ENCODE peak calls at places on chromosome 2, in four cellular contexts. R is AG04450, B is mucosa of descending colon, U is brain microvascular endothelial cell. X is an unnamed sample.

GRCh38 chr2:235366847-235367246 is 127.0 kb upstream of the AGAP1 start:
- DNase-seq in R (no peak), B (no peak), U (no peak), X (no peak)

GRCh38 chr2:47896450-47896968 is 9.8 kb downstream of the FBXO11 start:
- DNase-seq in R (no peak), B (no peak), U (no peak), X (no peak)

GRCh38 chr2:108615480-108616090 is 81.3 kb downstream of the LIMS1 start:
- DNase-seq in R (no peak), B (no peak), U (no peak), X (no peak)

GRCh38 chr2:20175267-20175666 is 49.7 kb downstream of the SDC1 start:
- DNase-seq in R (no peak), B (no peak), U (no peak), X (no peak)

GRCh38 chr2:69195706-69196105 is 182.7 kb downstream of the ANTXR1 start:
- DNase-seq in R (no peak), B (no peak), U (no peak), X (no peak)

GRCh38 chr2:234139755-234140154 is 89.3 kb downstream of the SPP2 start:
- DNase-seq in R (no peak), B (no peak), U (no peak), X (no peak)

GRCh38 chr2:84844141-84844540 is 36.7 kb downstream of the TRABD2A start:
- DNase-seq in R (no peak), B (no peak), U (no peak), X (no peak)

GRCh38 chr2:237862528-237862895 is 3.1 kb downstream of the RAMP1 start:
- DNase-seq in R (no peak), B (no peak), U (no peak), X (no peak)

GRCh38 chr2:26976242-26976641 is 5.8 kb downstream of the MAPRE3 start:
- DNase-seq in R (no peak), B (no peak), U (no peak), X (peak)

GRCh38 chr2:885230-886071 is 65.2 kb upstream of the SNTG2 start:
- DNase-seq in R (no peak), B (no peak), U (no peak), X (no peak)

GRCh38 chr2:64922482-64923384 is 66.5 kb upstream of the SLC1A4 start:
- DNase-seq in R (no peak), B (no peak), U (no peak), X (no peak)

GRCh38 chr2:238986491-238987351 is 138.8 kb downstream of the TWIST2 start:
- DNase-seq in R (no peak), B (no peak), U (no peak), X (no peak)

GRCh38 chr2:106098081-106098480 is 96.0 kb downstream of the UXS1 start:
- DNase-seq in R (no peak), B (no peak), U (no peak), X (no peak)

GRCh38 chr2:38440655-38441054 is 63.6 kb upstream of the ATL2 start:
- DNase-seq in R (no peak), B (no peak), U (no peak), X (no peak)

GRCh38 chr2:134399096-134399495 is 145.2 kb downstream of the MGAT5 start:
- DNase-seq in R (no peak), B (no peak), U (peak), X (no peak)

GRCh38 chr2:130319536-130319935 is 23.2 kb upstream of the IMP4 start:
- DNase-seq in R (no peak), B (no peak), U (no peak), X (no peak)

GRCh38 chr2:102076512-102076911 is 66.0 kb upstream of the IL1R1 start:
- DNase-seq in R (no peak), B (no peak), U (no peak), X (no peak)

GRCh38 chr2:76998713-76999112 is 523.5 kb downstream of the LRRTM4 start:
- DNase-seq in R (no peak), B (no peak), U (no peak), X (no peak)

GRCh38 chr2:6999161-6999877 is 82.1 kb downstream of the RNF144A start:
- DNase-seq in R (no peak), B (no peak), U (no peak), X (no peak)

GRCh38 chr2:176553685-176554106 is 284.5 kb downstream of the MTX2 start:
- DNase-seq in R (no peak), B (peak), U (peak), X (peak)

GRCh38 chr2:59322005-59322404 is 1080.9 kb upstream of the FANCL start:
- DNase-seq in R (no peak), B (no peak), U (no peak), X (no peak)

GRCh38 chr2:65722028-65722427 is 289.6 kb upstream of the SPRED2 start:
- DNase-seq in R (no peak), B (peak), U (peak), X (peak)

GRCh38 chr2:236661762-236662110 is 92.1 kb downstream of the ACKR3 start:
- DNase-seq in R (no peak), B (no peak), U (no peak), X (no peak)

GRCh38 chr2:190649798-190650390 is 1.0 kb downstream of the NAB1 start:
- DNase-seq in R (no peak), B (no peak), U (no peak), X (no peak)

GRCh38 chr2:35933031-35933430 is 422.5 kb upstream of the CRIM1 start:
- DNase-seq in R (no peak), B (no peak), U (no peak), X (peak)

GRCh38 chr2:19664651-19665050 is 237.1 kb downstream of the TTC32 start:
- DNase-seq in R (no peak), B (no peak), U (no peak), X (no peak)

GRCh38 chr2:113240150-113240914 is 38.4 kb downstream of the PAX8 start:
- DNase-seq in R (peak), B (peak), U (peak), X (peak)

GRCh38 chr2:7835693-7836680 is 845.9 kb upstream of the ID2 start:
- DNase-seq in R (no peak), B (no peak), U (no peak), X (no peak)

GRCh38 chr2:187451510-187451909 is 3.5 kb upstream of the CALCRL start:
- DNase-seq in R (no peak), B (no peak), U (no peak), X (no peak)

GRCh38 chr2:148021059-148021985 is at the start of gene MBD5:
- DNase-seq in R (peak), B (peak), U (peak), X (peak)

GRCh38 chr2:68901199-68901515 is 30.0 kb upstream of the BMP10 start:
- DNase-seq in R (no peak), B (no peak), U (no peak), X (no peak)

GRCh38 chr2:85744771-85745601 is 8.8 kb upstream of the ATOH8 start:
- DNase-seq in R (no peak), B (peak), U (peak), X (no peak)

GRCh38 chr2:196640031-196640548 is 575 bp downstream of the CCDC150 start:
- DNase-seq in R (no peak), B (no peak), U (no peak), X (no peak)

GRCh38 chr2:61116302-61116701 is 45.7 kb upstream of the C2orf74 start:
- DNase-seq in R (no peak), B (no peak), U (no peak), X (no peak)

GRCh38 chr2:60544059-60544458 is 9.4 kb downstream of the BCL11A start:
- DNase-seq in R (no peak), B (no peak), U (no peak), X (no peak)

X was measured in AG08396.